ENCODE peak calls at places on chromosome X, in seven cellular contexts. O is left ventricle myocardium superior; K is HTR-8/SVneo; Y is stimulated activated CD4-positive, alpha-beta T cell treated with anti-CD3 and anti-CD28 coated beads, Interleukin-12 subunit alpha, Interleukin-12 subunit beta, amount 100 ng/mL, for 4 hours; M is thoracic aorta; L is aorta; V is HT1080. X is an unnamed sample.

GRCh38 chrX:71098302-71098701 is 2.7 kb downstream of the FOXO4 start:
- DNase-seq in O (peak; percentile 61), K (no peak), Y (peak; percentile 72), M (peak; percentile 15), L (peak; percentile 82), V (peak; percentile 4), X (peak; percentile 73)

GRCh38 chrX:145715641-145716138 is 101.9 kb upstream of the SLITRK2 start:
- DNase-seq in O (no peak), K (no peak), Y (no peak), M (no peak), L (no peak), V (no peak), X (no peak)

GRCh38 chrX:30892591-30892990 is 3.5 kb upstream of the TAB3 start:
- DNase-seq in O (no peak), K (no peak), Y (no peak), M (no peak), L (no peak), V (no peak), X (no peak)

GRCh38 chrX:15269618-15270521 is at the start of gene ASB9:
- DNase-seq in O (peak; percentile 31), K (peak; percentile 70), Y (no peak), M (no peak), L (no peak), V (peak; percentile 84), X (peak; percentile 33)

GRCh38 chrX:107505223-107505622 is 55.8 kb downstream of the FRMPD3 start:
- DNase-seq in O (no peak), K (no peak), Y (no peak), M (no peak), L (no peak), V (no peak), X (no peak)

GRCh38 chrX:357693-358471 is 28.8 kb downstream of the PPP2R3B start:
- DNase-seq in O (no peak), K (peak; percentile 62), Y (peak; percentile 30), M (no peak), L (peak; percentile 69), V (peak; percentile 63), X (peak; percentile 86)

GRCh38 chrX:74118503-74118902 is 185.5 kb upstream of the ZCCHC13 start:
- DNase-seq in O (no peak), K (no peak), Y (no peak), M (no peak), L (no peak), V (no peak), X (no peak)

GRCh38 chrX:50579955-50580354 is 109.3 kb upstream of the DGKK start:
- DNase-seq in O (no peak), K (peak; percentile 1), Y (no peak), M (no peak), L (no peak), V (peak; percentile 38), X (peak; percentile 74)

GRCh38 chrX:43644124-43644701 is 11.9 kb upstream of the MAOA start:
- DNase-seq in O (no peak), K (peak; percentile 7), Y (no peak), M (no peak), L (no peak), V (peak; percentile 84), X (no peak)

GRCh38 chrX:11381464-11381863 is 88.3 kb downstream of the AMELX start:
- DNase-seq in O (no peak), K (peak; percentile 14), Y (no peak), M (no peak), L (no peak), V (no peak), X (peak; percentile 71)

GRCh38 chrX:106802388-106803275 is at the start of gene TBC1D8B:
- DNase-seq in O (peak; percentile 65), K (peak; percentile 11), Y (peak; percentile 5), M (peak; percentile 15), L (peak; percentile 84), V (peak; percentile 85), X (peak; percentile 89)

GRCh38 chrX:13081385-13082285 is 37.2 kb upstream of the FAM9C start:
- DNase-seq in O (no peak), K (no peak), Y (no peak), M (no peak), L (no peak), V (no peak), X (no peak)

GRCh38 chrX:768596-768995 is 138.0 kb downstream of the SHOX start:
- DNase-seq in O (no peak), K (no peak), Y (no peak), M (no peak), L (no peak), V (no peak), X (no peak)

GRCh38 chrX:129523076-129524055 is at the start of gene SMARCA1:
- DNase-seq in O (peak; percentile 59), K (peak; percentile 32), Y (no peak), M (no peak), L (peak; percentile 81), V (peak; percentile 30), X (peak; percentile 56)